ENCODE peak calls at places on chromosomes 7 and 10, in nine cellular contexts. M is stomach, J is prostate gland, U is K562, P is Peyer's patch, C is A549, R is suprapubic skin, G is transverse colon, K is body of pancreas. W is an unnamed sample.

GRCh38 chr10:96495544-96495943 is 18.2 kb downstream of the TLL2 start:
- DNase-seq in K (no peak), C (no peak), R (no peak), J (no peak), G (no peak), M (no peak), P (no peak), U (no peak), W (no peak)

GRCh38 chr10:124478517-124478916 is 16.9 kb downstream of the LHPP start:
- DNase-seq in C (no peak), U (no peak), G (no peak), J (no peak), K (no peak), M (no peak), R (no peak), P (no peak), W (no peak)

GRCh38 chr7:76296743-76297740 is 5.4 kb upstream of the HSPB1 start:
- DNase-seq in M (peak; percentile 83), C (peak; percentile 69), G (peak; percentile 90), P (no peak), K (peak; percentile 93), R (no peak), J (peak; percentile 96), U (no peak), W (peak; percentile 64)

GRCh38 chr7:139523199-139523941 is at the start of gene CLEC2L:
- DNase-seq in K (no peak), C (no peak), R (no peak), U (peak; percentile 77), J (no peak), M (no peak), P (no peak), G (no peak), W (no peak)

GRCh38 chr7:44460325-44460724 is 30.1 kb downstream of the NUDCD3 start:
- DNase-seq in K (no peak), M (no peak), J (no peak), R (no peak), C (no peak), G (peak; percentile 19), U (no peak), P (peak; percentile 73), W (no peak)

GRCh38 chr10:8539056-8539455 is 484.6 kb downstream of the GATA3 start:
- DNase-seq in R (no peak), C (no peak), K (no peak), U (no peak), G (no peak), P (no peak), M (no peak), J (no peak), W (no peak)

GRCh38 chr7:131108212-131108980 is 219.3 kb upstream of the MKLN1 start:
- DNase-seq in C (peak; percentile 39), U (no peak), R (no peak), G (peak; percentile 19), M (no peak), P (no peak), J (no peak), K (no peak), W (no peak)

GRCh38 chr7:64802699-64803098 is 8.5 kb downstream of the ZNF138 start:
- DNase-seq in C (no peak), M (no peak), G (no peak), P (no peak), U (peak; percentile 18), J (no peak), K (no peak), R (no peak), W (no peak)

GRCh38 chr7:68203246-68203645 is 1206.6 kb downstream of the TYW1 start:
- DNase-seq in R (no peak), U (no peak), J (no peak), G (no peak), M (no peak), C (no peak), K (no peak), P (no peak), W (no peak)

GRCh38 chr10:1050555-1050954 is 1.6 kb upstream of the IDI1 start:
- DNase-seq in K (no peak), P (peak; percentile 42), J (no peak), U (no peak), G (peak; percentile 57), M (no peak), C (peak; percentile 62), R (no peak), W (peak; percentile 49)

GRCh38 chr10:63896992-63897391 is 375.8 kb downstream of the REEP3 start:
- DNase-seq in C (no peak), R (no peak), P (no peak), U (no peak), G (no peak), K (no peak), M (no peak), J (no peak), W (no peak)

GRCh38 chr10:121926669-121927360 is 1.0 kb downstream of the ATE1 start:
- DNase-seq in U (peak; percentile 9), P (no peak), K (no peak), G (no peak), R (no peak), M (no peak), C (peak; percentile 74), J (no peak), W (no peak)

GRCh38 chr10:69826789-69827532 is 25.3 kb downstream of the COL13A1 start:
- DNase-seq in G (no peak), R (no peak), C (no peak), U (peak; percentile 64), M (no peak), P (no peak), J (no peak), K (no peak), W (no peak)

GRCh38 chr10:30811665-30812017 is 182.1 kb upstream of the LYZL2 start:
- DNase-seq in C (no peak), K (no peak), J (peak; percentile 84), G (no peak), U (no peak), P (no peak), R (no peak), M (no peak), W (peak; percentile 26)

GRCh38 chr10:124998624-124999291 is 56.8 kb downstream of the ZRANB1 start:
- DNase-seq in R (peak; percentile 61), K (peak; percentile 13), C (no peak), J (no peak), G (peak; percentile 6), M (no peak), P (no peak), U (no peak), W (no peak)

GRCh38 chr10:26220901-26221300 is 4.3 kb downstream of the GAD2 start:
- DNase-seq in C (no peak), K (no peak), M (no peak), U (no peak), P (no peak), R (no peak), G (no peak), J (no peak), W (no peak)
- H3K4me3 ChIP-seq in C (no peak overlapping the region), K (no peak overlapping the region), M (no peak overlapping the region), U (no peak overlapping the region), P (no peak overlapping the region), R (no peak overlapping the region), G (no peak overlapping the region), J (no peak overlapping the region), W (no peak overlapping the region)

GRCh38 chr7:135168489-135169140 is 1.9 kb downstream of the CYREN start:
- DNase-seq in C (no peak), G (no peak), J (no peak), K (peak; percentile 12), P (no peak), M (no peak), U (no peak), R (no peak), W (no peak)

GRCh38 chr7:135169141-135169935 is 1.2 kb downstream of the CYREN start:
- DNase-seq in K (peak; percentile 39), U (peak; percentile 81), G (peak; percentile 76), J (no peak), P (peak; percentile 66), M (no peak), C (peak; percentile 76), R (no peak), W (peak; percentile 72)

GRCh38 chr7:135168001-135168400 is 2.5 kb downstream of the CYREN start:
- DNase-seq in U (peak; percentile 72), M (no peak), G (peak; percentile 48), P (no peak), R (no peak), J (no peak), K (peak; percentile 21), C (no peak), W (peak; percentile 70)

GRCh38 chr7:135169936-135170222 is 628 bp downstream of the CYREN start:
- DNase-seq in M (no peak), G (no peak), K (no peak), P (no peak), U (no peak), R (no peak), C (no peak), J (no peak), W (no peak)

GRCh38 chr7:135170223-135170997 is at the start of gene CYREN:
- DNase-seq in C (peak; percentile 97), U (peak; percentile 97), G (peak; percentile 96), M (peak; percentile 96), P (peak; percentile 94), R (peak; percentile 94), K (peak; percentile 95), J (peak; percentile 92), W (peak; percentile 90)
- TF ChIP-seq POLR2A in C (peak; percentile 46), U (peak; percentile 98), G (peak; percentile 77), M (peak; percentile 60), P (peak; percentile 63), R (peak; percentile 41), K (peak; percentile 70), J (peak; percentile 51), W (peak; percentile 89)

GRCh38 chr7:106282852-106283251 is 1.9 kb downstream of the NAMPT start:
- DNase-seq in J (no peak), P (no peak), G (no peak), M (no peak), K (no peak), U (no peak), C (no peak), R (no peak), W (no peak)

GRCh38 chr7:106281919-106282318 is 2.9 kb downstream of the NAMPT start:
- DNase-seq in C (no peak), P (no peak), J (no peak), U (no peak), G (no peak), K (no peak), M (no peak), R (no peak), W (no peak)

GRCh38 chr7:106282374-106282773 is 2.4 kb downstream of the NAMPT start:
- DNase-seq in P (no peak), K (no peak), J (no peak), C (no peak), M (no peak), G (no peak), U (no peak), R (no peak), W (no peak)

GRCh38 chr7:106279425-106280182 is 5.2 kb downstream of the NAMPT start:
- DNase-seq in U (peak; percentile 57), J (no peak), P (no peak), C (peak; percentile 25), K (no peak), M (no peak), R (no peak), G (no peak), W (no peak)

GRCh38 chr7:106281127-106281526 is 3.7 kb downstream of the NAMPT start:
- DNase-seq in G (no peak), K (no peak), R (no peak), M (no peak), U (no peak), J (no peak), C (no peak), P (no peak), W (no peak)
- H3K4me3 ChIP-seq in G (no peak overlapping the region), K (no peak overlapping the region), R (no peak overlapping the region), M (peak overlapping the region; percentile 75), U (no peak overlapping the region), J (no peak overlapping the region), C (peak overlapping the region; percentile 70), P (no peak overlapping the region), W (no peak overlapping the region)

GRCh38 chr10:87659571-87660483 is at the start of gene PAPSS2:
- DNase-seq in G (peak; percentile 74), J (peak; percentile 5), M (peak; percentile 53), U (no peak), C (peak; percentile 75), K (peak; percentile 71), P (no peak), R (peak; percentile 78), W (peak; percentile 21)
- TF ChIP-seq POLR2A in G (peak; percentile 62), J (no peak), M (no peak), U (no peak), C (peak; percentile 20), K (peak; percentile 58), P (peak; percentile 58), R (peak; percentile 54), W (peak; percentile 60)

W was measured in gastrocnemius medialis.